ENCODE peak calls at places on chromosome 16, in six cellular contexts. One of them, this sample, is unnamed.

GRCh38 chr16:58417035-58417434 is 24.8 kb downstream of the GINS3 start:
- DNase-seq in EL: no peak
- DNase-seq in fibroblast of gingiva: no peak
- DNase-seq in activated T-helper 2 cell treated with anti-CD3 and anti-CD28 coated beads, Interferon-gamma antibody, Interleukin-2, Interleukin-4, amounts not matched to agents 10 μg/mL and 5 μg/mL and 100 μg/mL, durations not matched to agents 14 hours and 24 hours and 36 hours: no peak
- DNase-seq in NCI-H1930: no peak
- DNase-seq in WTC11: no peak
- DNase-seq in this sample: no peak

GRCh38 chr16:66270333-66270927 is 96.1 kb upstream of the CDH5 start:
- DNase-seq in EL: peak
- DNase-seq in fibroblast of gingiva: peak
- DNase-seq in activated T-helper 2 cell treated with anti-CD3 and anti-CD28 coated beads, Interferon-gamma antibody, Interleukin-2, Interleukin-4, amounts not matched to agents 10 μg/mL and 5 μg/mL and 100 μg/mL, durations not matched to agents 14 hours and 24 hours and 36 hours: peak
- DNase-seq in NCI-H1930: peak
- DNase-seq in WTC11: peak
- DNase-seq in this sample: peak

GRCh38 chr16:68951991-68952877 is 108.9 kb downstream of the TANGO6 start:
- DNase-seq in EL: peak
- DNase-seq in fibroblast of gingiva: no peak
- DNase-seq in activated T-helper 2 cell treated with anti-CD3 and anti-CD28 coated beads, Interferon-gamma antibody, Interleukin-2, Interleukin-4, amounts not matched to agents 10 μg/mL and 5 μg/mL and 100 μg/mL, durations not matched to agents 14 hours and 24 hours and 36 hours: no peak
- DNase-seq in NCI-H1930: no peak
- DNase-seq in WTC11: no peak
- DNase-seq in this sample: no peak

GRCh38 chr16:88705076-88705684 is 1.0 kb downstream of the RNF166 start:
- DNase-seq in EL: no peak
- DNase-seq in fibroblast of gingiva: no peak
- DNase-seq in activated T-helper 2 cell treated with anti-CD3 and anti-CD28 coated beads, Interferon-gamma antibody, Interleukin-2, Interleukin-4, amounts not matched to agents 10 μg/mL and 5 μg/mL and 100 μg/mL, durations not matched to agents 14 hours and 24 hours and 36 hours: no peak
- DNase-seq in NCI-H1930: no peak
- DNase-seq in WTC11: no peak
- DNase-seq in this sample: no peak

GRCh38 chr16:82761858-82762257 is 135.1 kb downstream of the CDH13 start:
- DNase-seq in EL: peak
- DNase-seq in fibroblast of gingiva: no peak
- DNase-seq in activated T-helper 2 cell treated with anti-CD3 and anti-CD28 coated beads, Interferon-gamma antibody, Interleukin-2, Interleukin-4, amounts not matched to agents 10 μg/mL and 5 μg/mL and 100 μg/mL, durations not matched to agents 14 hours and 24 hours and 36 hours: no peak
- DNase-seq in NCI-H1930: no peak
- DNase-seq in WTC11: no peak
- DNase-seq in this sample: no peak

GRCh38 chr16:49453001-49453400 is 79.4 kb downstream of the C16orf78 start:
- DNase-seq in EL: no peak
- DNase-seq in fibroblast of gingiva: no peak
- DNase-seq in activated T-helper 2 cell treated with anti-CD3 and anti-CD28 coated beads, Interferon-gamma antibody, Interleukin-2, Interleukin-4, amounts not matched to agents 10 μg/mL and 5 μg/mL and 100 μg/mL, durations not matched to agents 14 hours and 24 hours and 36 hours: no peak
- DNase-seq in NCI-H1930: no peak
- DNase-seq in WTC11: no peak
- DNase-seq in this sample: no peak

GRCh38 chr16:14509055-14509454 is 121.0 kb downstream of the PARN start:
- DNase-seq in EL: no peak
- DNase-seq in fibroblast of gingiva: no peak
- DNase-seq in activated T-helper 2 cell treated with anti-CD3 and anti-CD28 coated beads, Interferon-gamma antibody, Interleukin-2, Interleukin-4, amounts not matched to agents 10 μg/mL and 5 μg/mL and 100 μg/mL, durations not matched to agents 14 hours and 24 hours and 36 hours: no peak
- DNase-seq in NCI-H1930: no peak
- DNase-seq in WTC11: no peak
- DNase-seq in this sample: no peak

GRCh38 chr16:51155901-51156810 is 5.1 kb upstream of the SALL1 start:
- DNase-seq in EL: no peak
- DNase-seq in fibroblast of gingiva: peak
- DNase-seq in activated T-helper 2 cell treated with anti-CD3 and anti-CD28 coated beads, Interferon-gamma antibody, Interleukin-2, Interleukin-4, amounts not matched to agents 10 μg/mL and 5 μg/mL and 100 μg/mL, durations not matched to agents 14 hours and 24 hours and 36 hours: no peak
- DNase-seq in NCI-H1930: no peak
- DNase-seq in WTC11: peak
- DNase-seq in this sample: no peak

GRCh38 chr16:77840623-77841274 is 52.4 kb downstream of the VAT1L start:
- DNase-seq in EL: peak
- DNase-seq in fibroblast of gingiva: peak
- DNase-seq in activated T-helper 2 cell treated with anti-CD3 and anti-CD28 coated beads, Interferon-gamma antibody, Interleukin-2, Interleukin-4, amounts not matched to agents 10 μg/mL and 5 μg/mL and 100 μg/mL, durations not matched to agents 14 hours and 24 hours and 36 hours: no peak
- DNase-seq in NCI-H1930: no peak
- DNase-seq in WTC11: no peak
- DNase-seq in this sample: no peak

GRCh38 chr16:491225-491919 is 36.1 kb upstream of the CAPN15 start:
- DNase-seq in EL: no peak
- DNase-seq in fibroblast of gingiva: no peak
- DNase-seq in activated T-helper 2 cell treated with anti-CD3 and anti-CD28 coated beads, Interferon-gamma antibody, Interleukin-2, Interleukin-4, amounts not matched to agents 10 μg/mL and 5 μg/mL and 100 μg/mL, durations not matched to agents 14 hours and 24 hours and 36 hours: no peak
- DNase-seq in NCI-H1930: no peak
- DNase-seq in WTC11: no peak
- DNase-seq in this sample: no peak

GRCh38 chr16:22353188-22353919 is 21.1 kb downstream of the CDR2 start:
- DNase-seq in EL: peak
- DNase-seq in fibroblast of gingiva: peak
- DNase-seq in activated T-helper 2 cell treated with anti-CD3 and anti-CD28 coated beads, Interferon-gamma antibody, Interleukin-2, Interleukin-4, amounts not matched to agents 10 μg/mL and 5 μg/mL and 100 μg/mL, durations not matched to agents 14 hours and 24 hours and 36 hours: no peak
- DNase-seq in NCI-H1930: no peak
- DNase-seq in WTC11: no peak
- DNase-seq in this sample: no peak

GRCh38 chr16:88320947-88321634 is 61.7 kb upstream of the ZNF469 start:
- DNase-seq in EL: peak
- DNase-seq in fibroblast of gingiva: no peak
- DNase-seq in activated T-helper 2 cell treated with anti-CD3 and anti-CD28 coated beads, Interferon-gamma antibody, Interleukin-2, Interleukin-4, amounts not matched to agents 10 μg/mL and 5 μg/mL and 100 μg/mL, durations not matched to agents 14 hours and 24 hours and 36 hours: no peak
- DNase-seq in NCI-H1930: no peak
- DNase-seq in WTC11: no peak
- DNase-seq in this sample: no peak

GRCh38 chr16:47247691-47248090 is 103.9 kb upstream of the NETO2 start:
- DNase-seq in EL: no peak
- DNase-seq in fibroblast of gingiva: no peak
- DNase-seq in activated T-helper 2 cell treated with anti-CD3 and anti-CD28 coated beads, Interferon-gamma antibody, Interleukin-2, Interleukin-4, amounts not matched to agents 10 μg/mL and 5 μg/mL and 100 μg/mL, durations not matched to agents 14 hours and 24 hours and 36 hours: no peak
- DNase-seq in NCI-H1930: no peak
- DNase-seq in WTC11: no peak
- DNase-seq in this sample: no peak

GRCh38 chr16:89697616-89698331 is 3.7 kb downstream of the SPATA2L start:
- DNase-seq in EL: no peak
- DNase-seq in fibroblast of gingiva: no peak
- DNase-seq in activated T-helper 2 cell treated with anti-CD3 and anti-CD28 coated beads, Interferon-gamma antibody, Interleukin-2, Interleukin-4, amounts not matched to agents 10 μg/mL and 5 μg/mL and 100 μg/mL, durations not matched to agents 14 hours and 24 hours and 36 hours: no peak
- DNase-seq in NCI-H1930: no peak
- DNase-seq in WTC11: no peak
- DNase-seq in this sample: no peak

GRCh38 chr16:66872927-66873684 is 7.2 kb upstream of the PDP2 start:
- DNase-seq in EL: peak
- DNase-seq in fibroblast of gingiva: peak
- DNase-seq in activated T-helper 2 cell treated with anti-CD3 and anti-CD28 coated beads, Interferon-gamma antibody, Interleukin-2, Interleukin-4, amounts not matched to agents 10 μg/mL and 5 μg/mL and 100 μg/mL, durations not matched to agents 14 hours and 24 hours and 36 hours: peak
- DNase-seq in NCI-H1930: peak
- DNase-seq in WTC11: peak
- DNase-seq in this sample: peak

GRCh38 chr16:27189335-27189972 is 13.9 kb upstream of the KDM8 start:
- DNase-seq in EL: no peak
- DNase-seq in fibroblast of gingiva: no peak
- DNase-seq in activated T-helper 2 cell treated with anti-CD3 and anti-CD28 coated beads, Interferon-gamma antibody, Interleukin-2, Interleukin-4, amounts not matched to agents 10 μg/mL and 5 μg/mL and 100 μg/mL, durations not matched to agents 14 hours and 24 hours and 36 hours: no peak
- DNase-seq in NCI-H1930: no peak
- DNase-seq in WTC11: peak
- DNase-seq in this sample: no peak

GRCh38 chr16:13833510-13833909 is 86.4 kb upstream of the ERCC4 start:
- DNase-seq in EL: no peak
- DNase-seq in fibroblast of gingiva: no peak
- DNase-seq in activated T-helper 2 cell treated with anti-CD3 and anti-CD28 coated beads, Interferon-gamma antibody, Interleukin-2, Interleukin-4, amounts not matched to agents 10 μg/mL and 5 μg/mL and 100 μg/mL, durations not matched to agents 14 hours and 24 hours and 36 hours: no peak
- DNase-seq in NCI-H1930: no peak
- DNase-seq in WTC11: no peak
- DNase-seq in this sample: no peak

GRCh38 chr16:23424292-23424958 is 28.6 kb downstream of the COG7 start:
- DNase-seq in EL: no peak
- DNase-seq in fibroblast of gingiva: peak
- DNase-seq in activated T-helper 2 cell treated with anti-CD3 and anti-CD28 coated beads, Interferon-gamma antibody, Interleukin-2, Interleukin-4, amounts not matched to agents 10 μg/mL and 5 μg/mL and 100 μg/mL, durations not matched to agents 14 hours and 24 hours and 36 hours: no peak
- DNase-seq in NCI-H1930: no peak
- DNase-seq in WTC11: no peak
- DNase-seq in this sample: no peak

GRCh38 chr16:82935781-82936180 is 309.0 kb downstream of the CDH13 start:
- DNase-seq in EL: no peak
- DNase-seq in fibroblast of gingiva: no peak
- DNase-seq in activated T-helper 2 cell treated with anti-CD3 and anti-CD28 coated beads, Interferon-gamma antibody, Interleukin-2, Interleukin-4, amounts not matched to agents 10 μg/mL and 5 μg/mL and 100 μg/mL, durations not matched to agents 14 hours and 24 hours and 36 hours: no peak
- DNase-seq in NCI-H1930: no peak
- DNase-seq in WTC11: no peak
- DNase-seq in this sample: no peak

GRCh38 chr16:73040136-73040535 is 7.8 kb downstream of the ZFHX3 start:
- DNase-seq in EL: no peak
- DNase-seq in fibroblast of gingiva: no peak
- DNase-seq in activated T-helper 2 cell treated with anti-CD3 and anti-CD28 coated beads, Interferon-gamma antibody, Interleukin-2, Interleukin-4, amounts not matched to agents 10 μg/mL and 5 μg/mL and 100 μg/mL, durations not matched to agents 14 hours and 24 hours and 36 hours: no peak
- DNase-seq in NCI-H1930: no peak
- DNase-seq in WTC11: peak
- DNase-seq in this sample: no peak

GRCh38 chr16:85754403-85754802 is 3.5 kb upstream of the C16orf74 start:
- DNase-seq in EL: no peak
- DNase-seq in fibroblast of gingiva: no peak
- DNase-seq in activated T-helper 2 cell treated with anti-CD3 and anti-CD28 coated beads, Interferon-gamma antibody, Interleukin-2, Interleukin-4, amounts not matched to agents 10 μg/mL and 5 μg/mL and 100 μg/mL, durations not matched to agents 14 hours and 24 hours and 36 hours: no peak
- DNase-seq in NCI-H1930: no peak
- DNase-seq in WTC11: no peak
- DNase-seq in this sample: no peak